ENCODE peak calls at places on chromosomes 4 and X, in four cellular contexts. Q, T, S and O are unnamed samples.

GRCh38 chr4:87108142-87108546 is 112.3 kb downstream of the KLHL8 start:
- DNase-seq in Q (no peak), T (peak; percentile 80), S (peak; percentile 90), O (no peak)

GRCh38 chr4:7287274-7287917 is 95.1 kb downstream of the SORCS2 start:
- DNase-seq in Q (no peak), T (no peak), S (no peak), O (no peak)

GRCh38 chr4:891747-892146 is 40.4 kb downstream of the GAK start:
- DNase-seq in Q (no peak), T (no peak), S (no peak), O (no peak)

GRCh38 chr4:121375262-121375661 is 5.6 kb downstream of the QRFPR start:
- DNase-seq in Q (no peak), T (peak; percentile 25), S (no peak), O (no peak)

GRCh38 chrX:154799554-154800348 is 5.5 kb downstream of the MPP1 start:
- DNase-seq in Q (no peak), T (no peak), S (no peak), O (peak; percentile 93)

GRCh38 chrX:56994375-56995270 is 718 bp downstream of the SPIN3 start:
- DNase-seq in Q (no peak), T (no peak), S (no peak), O (no peak)

GRCh38 chr4:177448850-177449249 is 6.6 kb upstream of the AGA start:
- DNase-seq in Q (no peak), T (peak; percentile 28), S (peak; percentile 90), O (no peak)

GRCh38 chr4:155675709-155676429 is 9.2 kb downstream of the GUCY1A1 start:
- DNase-seq in Q (no peak), T (no peak), S (no peak), O (no peak)

GRCh38 chr4:56468097-56468422 is 643 bp downstream of the SRP72 start:
- DNase-seq in Q (no peak), T (no peak), S (no peak), O (peak; percentile 65)

GRCh38 chrX:103716967-103717366 is 6.3 kb downstream of the TMEM31 start:
- DNase-seq in Q (no peak), T (peak; percentile 28), S (peak; percentile 60), O (no peak)

GRCh38 chrX:88378406-88378805 is 368.6 kb upstream of the CPXCR1 start:
- DNase-seq in Q (no peak), T (no peak), S (no peak), O (no peak)

GRCh38 chr4:5361968-5362367 is 310.7 kb downstream of the STK32B start:
- DNase-seq in Q (no peak), T (no peak), S (no peak), O (no peak)

GRCh38 chrX:115362334-115363095 is 73.0 kb downstream of the LUZP4 start:
- DNase-seq in Q (no peak), T (no peak), S (no peak), O (no peak)

GRCh38 chr4:29453421-29453820 is 1266.7 kb upstream of the PCDH7 start:
- DNase-seq in Q (no peak), T (no peak), S (no peak), O (no peak)

GRCh38 chrX:30085571-30085970 is 129.8 kb upstream of the MAGEB2 start:
- DNase-seq in Q (no peak), T (no peak), S (peak; percentile 73), O (no peak)

GRCh38 chr4:172996571-172997216 is 171.9 kb upstream of the GALNT7 start:
- DNase-seq in Q (no peak), T (peak; percentile 84), S (peak; percentile 27), O (no peak)

GRCh38 chr4:15562114-15562513 is 92.4 kb downstream of the CC2D2A start:
- DNase-seq in Q (no peak), T (no peak), S (no peak), O (no peak)

GRCh38 chr4:38046735-38047487 is 86.7 kb downstream of the PTTG2 start:
- DNase-seq in Q (no peak), T (no peak), S (no peak), O (no peak)

GRCh38 chr4:107213880-107214279 is 177.8 kb upstream of the DKK2 start:
- DNase-seq in Q (no peak), T (no peak), S (peak; percentile 38), O (no peak)

GRCh38 chr4:26135331-26135730 is 185.5 kb upstream of the RBPJ start:
- DNase-seq in Q (no peak), T (no peak), S (peak; percentile 47), O (no peak)

GRCh38 chr4:4384837-4385236 is 2.1 kb upstream of the NSG1 start:
- DNase-seq in Q (no peak), T (no peak), S (peak; percentile 11), O (no peak)

GRCh38 chrX:69034451-69034850 is 130.8 kb downstream of the PJA1 start:
- DNase-seq in Q (no peak), T (no peak), S (no peak), O (no peak)

GRCh38 chr4:107243141-107243779 is 207.1 kb upstream of the DKK2 start:
- DNase-seq in Q (no peak), T (no peak), S (no peak), O (no peak)

GRCh38 chr4:875818-876423 is 50.0 kb upstream of the CPLX1 start:
- DNase-seq in Q (no peak), T (no peak), S (no peak), O (no peak)

GRCh38 chr4:113555868-113556267 is 205.7 kb downstream of the CAMK2D start:
- DNase-seq in Q (no peak), T (no peak), S (no peak), O (no peak)

GRCh38 chr4:2948895-2949781 is 14.1 kb downstream of the NOP14 start:
- DNase-seq in Q (no peak), T (no peak), S (peak; percentile 32), O (no peak)

GRCh38 chr4:159267940-159268327 is 165.1 kb downstream of the RAPGEF2 start:
- DNase-seq in Q (no peak), T (no peak), S (no peak), O (no peak)

GRCh38 chrX:71533850-71534515 is 1.1 kb downstream of the OGT start:
- DNase-seq in Q (peak; percentile 24), T (no peak), S (peak; percentile 21), O (peak; percentile 32)

GRCh38 chr4:139576219-139576618 is 20.2 kb upstream of the SETD7 start:
- DNase-seq in Q (no peak), T (no peak), S (no peak), O (no peak)